ENCODE peak calls at places on chromosomes 5 and 9, in four cellular contexts. A, X, V and H are unnamed samples.
A peak's percentile ranks its signal among the peaks of the same experiment; 100 is the strongest.

GRCh38 chr9:27535701-27536118 is 6.1 kb upstream of the MOB3B start:
- DNase-seq in A (no peak), X (peak; percentile 52), V (no peak), H (peak; percentile 16)

GRCh38 chr9:98742325-98743280 is 33.9 kb upstream of the GABBR2 start:
- DNase-seq in A (no peak), X (no peak), V (peak; percentile 81), H (no peak)

GRCh38 chr9:16864741-16865434 is 5.6 kb downstream of the BNC2 start:
- DNase-seq in A (no peak), X (no peak), V (peak; percentile 82), H (no peak)

GRCh38 chr5:151903243-151903653 is 21.4 kb downstream of the GLRA1 start:
- DNase-seq in A (no peak), X (no peak), V (no peak), H (no peak)

GRCh38 chr9:99239341-99240055 is 17.4 kb downstream of the SEC61B start:
- DNase-seq in A (no peak), X (no peak), V (peak; percentile 36), H (no peak)

GRCh38 chr5:176535101-176535654 is 2.0 kb downstream of the RNF44 start:
- DNase-seq in A (no peak), X (no peak), V (peak; percentile 24), H (peak; percentile 76)

GRCh38 chr9:113005777-113006176 is 6.2 kb downstream of the ZNF883 start:
- DNase-seq in A (no peak), X (no peak), V (no peak), H (no peak)

GRCh38 chr9:5665059-5665458 is 36.2 kb downstream of the RIC1 start:
- DNase-seq in A (no peak), X (no peak), V (no peak), H (no peak)

GRCh38 chr9:21856301-21857094 is 54.1 kb downstream of the MTAP start:
- DNase-seq in A (no peak), X (no peak), V (peak; percentile 51), H (no peak)

GRCh38 chr5:40578501-40579451 is 100.9 kb upstream of the PTGER4 start:
- DNase-seq in A (no peak), X (no peak), V (peak; percentile 46), H (no peak)

GRCh38 chr5:143663872-143664271 is 148.1 kb upstream of the HMHB1 start:
- DNase-seq in A (no peak), X (no peak), V (no peak), H (no peak)

DNA sequence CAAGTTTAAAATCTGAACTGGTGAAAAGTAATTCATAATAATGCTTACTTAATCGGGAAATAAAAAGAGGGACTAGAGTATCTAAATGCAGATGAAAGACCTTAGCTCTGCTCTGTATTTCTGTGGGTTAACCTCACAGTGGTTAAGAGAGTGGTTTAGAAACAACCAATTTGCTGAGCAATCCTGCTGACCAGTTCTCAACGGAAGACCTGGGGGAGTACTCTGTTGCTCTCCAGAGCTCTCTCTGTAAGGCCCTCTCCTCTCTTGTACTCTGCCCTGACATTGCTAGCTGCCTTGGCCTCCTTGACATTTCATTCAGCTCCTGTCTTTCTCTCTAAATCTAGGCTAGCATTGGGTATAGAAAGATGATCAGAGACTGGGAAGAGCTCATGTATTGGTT is 1186.6 kb upstream of the SEMA6A start:
- DNase-seq in A (no peak), X (no peak), V (no peak), H (no peak)
- H2AFZ ChIP-seq in A (no peak overlapping the region), X (no peak overlapping the region), V (peak overlapping the region; percentile 26), H (no peak overlapping the region)

GRCh38 chr5:80189201-80189600 is 66.6 kb downstream of the SERINC5 start:
- DNase-seq in A (no peak), X (no peak), V (no peak), H (peak; percentile 46)
- H3K4me3 ChIP-seq in A (no peak overlapping the region), X (no peak overlapping the region), V (no peak overlapping the region), H (peak overlapping the region; percentile 54)

DNA sequence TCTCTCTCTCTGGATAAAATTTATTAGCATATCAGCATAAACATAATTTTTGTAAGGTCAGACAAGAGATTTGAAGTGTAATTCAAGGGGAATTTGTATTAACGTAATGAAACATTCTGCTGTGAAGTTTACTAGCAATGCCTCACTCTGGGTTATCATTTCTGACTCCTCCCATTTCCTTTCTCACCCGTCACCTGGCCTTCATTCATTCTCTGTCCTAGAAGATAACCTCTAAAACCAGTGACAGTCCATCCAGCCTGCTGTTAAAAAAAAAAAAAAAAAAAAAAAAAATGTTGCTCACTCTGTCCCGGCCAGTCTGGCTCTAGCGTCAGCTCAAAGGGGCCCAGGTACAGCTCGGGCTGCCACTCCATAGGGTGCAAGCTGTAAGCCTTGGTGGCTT is 27.2 kb downstream of the GRAMD2B start:
- DNase-seq in A (no peak), X (no peak), V (no peak), H (no peak)
- H3K27ac ChIP-seq in A (peak overlapping the region; percentile 99), X (no peak overlapping the region), V (no peak overlapping the region), H (no peak overlapping the region)

GRCh38 chr5:134314443-134314842 is 52.5 kb downstream of the CDKL3 start:
- DNase-seq in A (no peak), X (no peak), V (no peak), H (no peak)
- H2AFZ ChIP-seq in A (no peak overlapping the region), X (no peak overlapping the region), V (no peak overlapping the region), H (no peak overlapping the region)

DNA sequence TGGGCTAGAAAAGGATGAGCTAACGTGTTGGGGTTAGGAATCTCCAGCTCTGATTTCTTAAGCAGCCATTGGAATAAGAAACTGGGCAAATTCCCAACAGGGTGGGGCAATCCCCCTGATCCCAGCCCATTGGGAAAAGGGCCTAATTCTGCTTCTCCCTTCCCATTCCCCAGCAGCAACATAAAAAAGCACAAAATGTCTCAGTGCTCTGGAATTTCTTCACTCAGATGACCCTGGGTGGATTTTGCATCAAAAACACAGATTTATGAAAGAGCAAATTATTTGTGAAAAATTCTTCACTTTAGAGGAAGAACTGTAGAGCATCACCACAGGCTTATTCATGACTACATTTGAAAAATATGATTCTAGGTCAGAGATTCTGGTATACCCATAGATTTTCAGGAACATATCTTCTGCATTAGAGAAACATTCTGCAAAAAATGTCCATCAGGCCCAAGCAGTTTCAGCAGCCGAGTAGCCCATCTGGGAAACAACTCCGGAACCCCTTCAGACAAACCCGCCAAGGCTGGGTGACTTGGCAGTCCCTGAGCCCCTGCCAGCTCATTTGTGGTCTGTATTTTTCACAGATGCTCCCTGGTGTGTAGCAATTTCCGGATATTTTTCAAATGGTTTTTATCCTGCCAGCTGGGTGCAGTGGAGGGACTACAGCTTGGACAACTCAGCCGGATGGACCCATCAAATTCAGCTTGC is 102.1 kb upstream of the RANBP3L start:
- DNase-seq in A (no peak), X (no peak), V (peak; percentile 32), H (no peak)
- H3K4me3 ChIP-seq in A (no peak overlapping the region), X (no peak overlapping the region), V (no peak overlapping the region), H (no peak overlapping the region)

GRCh38 chr5:85452322-85453025 is 1067.8 kb upstream of the EDIL3 start:
- DNase-seq in A (no peak), X (peak; percentile 1), V (no peak), H (no peak)
- H3K27ac ChIP-seq in A (no peak overlapping the region), X (no peak overlapping the region), V (no peak overlapping the region), H (no peak overlapping the region)

DNA sequence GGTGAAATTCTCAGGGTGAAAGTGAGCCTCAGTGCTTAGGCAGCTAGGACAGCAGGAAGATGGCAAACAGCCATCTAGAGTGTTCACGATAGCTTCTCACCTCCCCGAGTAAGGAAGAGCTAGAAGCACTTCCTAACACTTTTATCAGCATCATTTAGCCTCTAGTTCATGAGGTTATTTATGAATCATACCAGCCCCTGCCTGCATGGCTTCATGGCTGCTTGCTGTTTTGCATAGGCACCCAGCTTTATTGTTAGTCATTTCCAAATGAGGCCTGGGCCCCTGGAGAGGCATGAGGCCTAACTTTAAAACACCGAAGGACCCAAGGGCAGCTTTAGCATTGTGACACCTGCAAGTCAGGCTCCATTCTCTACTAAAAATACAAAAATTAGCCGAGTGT is 134.9 kb upstream of the PANK3 start:
- DNase-seq in A (no peak), X (no peak), V (peak; percentile 47), H (no peak)
- H2AFZ ChIP-seq in A (peak overlapping the region; percentile 17), X (no peak overlapping the region), V (peak overlapping the region; percentile 54), H (no peak overlapping the region)

GRCh38 chr5:1521671-1522600 is 1.8 kb downstream of the LPCAT1 start:
- DNase-seq in A (no peak), X (peak; percentile 33), V (peak; percentile 87), H (no peak)
- H3K4me3 ChIP-seq in A (peak overlapping the region; percentile 73), X (peak overlapping the region; percentile 93), V (peak overlapping the region; percentile 99), H (peak overlapping the region; percentile 90)

GRCh38 chr9:37464006-37464405 is 1.2 kb downstream of the ZBTB5 start:
- DNase-seq in A (no peak), X (no peak), V (no peak), H (no peak)

GRCh38 chr9:37466037-37466709 is 923 bp upstream of the ZBTB5 start:
- DNase-seq in A (no peak), X (peak; percentile 67), V (no peak), H (peak; percentile 37)

GRCh38 chr9:37468620-37469019 is 3.4 kb upstream of the ZBTB5 start:
- DNase-seq in A (no peak), X (no peak), V (no peak), H (no peak)

GRCh38 chr9:37465249-37466036 is at the start of gene ZBTB5:
- DNase-seq in A (peak; percentile 98), X (peak; percentile 100), V (peak; percentile 100), H (peak; percentile 100)

GRCh38 chr9:37464426-37465248 is 613 bp downstream of the ZBTB5 start:
- DNase-seq in A (no peak), X (peak; percentile 79), V (peak; percentile 63), H (peak; percentile 60)
- H3K27ac ChIP-seq in A (peak overlapping the region; percentile 95), X (peak overlapping the region; percentile 96), V (peak overlapping the region; percentile 81), H (peak overlapping the region; percentile 74)